ENCODE peak calls at places on chromosomes 11 and 22, in seven cellular contexts. W is neuronal stem cell; H is CD4-positive, CD25-positive, alpha-beta regulatory T cell; O is psoas muscle; R is breast epithelium; E is right atrium auricular region; K is pancreas. P is an unnamed sample. For H3K9me3 and H3K4me1, the result is how much of the 10 kb centered on the place peaks cover.

GRCh38 chr11:131978351-131978750 is 607.9 kb downstream of the NTM start:
- DNase-seq in W (no peak), H (no peak), O (no peak), R (no peak), E (no peak), K (no peak), P (no peak)

GRCh38 chr11:3984896-3985295 is 109.7 kb upstream of the RRM1 start:
- DNase-seq in W (peak), H (no peak), O (no peak), R (no peak), E (no peak), K (no peak), P (no peak)

GRCh38 chr11:108112059-108112458 is 9.3 kb upstream of the ACAT1 start:
- DNase-seq in W (no peak), H (no peak), O (no peak), R (no peak), E (no peak), K (no peak), P (no peak)

GRCh38 chr11:30487200-30487898 is 98.8 kb downstream of the MPPED2 start:
- DNase-seq in W (no peak), H (no peak), O (peak), R (no peak), E (peak), K (no peak), P (no peak)

GRCh38 chr11:108632041-108632440 is 32.8 kb upstream of the DDX10 start:
- DNase-seq in W (no peak), H (no peak), O (no peak), R (no peak), E (no peak), K (no peak), P (no peak)

GRCh38 chr11:75182652-75183051 is 31.7 kb downstream of the SLCO2B1 start:
- DNase-seq in W (no peak), H (no peak), O (no peak), R (no peak), E (no peak), K (no peak), P (no peak)

GRCh38 chr22:23534201-23534850 is 45.8 kb downstream of the IGLL1 start:
- DNase-seq in W (no peak), H (no peak), O (no peak), R (peak), E (no peak), K (no peak), P (no peak)

GRCh38 chr11:86678823-86679222 is 6.4 kb upstream of the ME3 start:
- DNase-seq in W (peak), H (no peak), O (no peak), R (no peak), E (no peak), K (no peak), P (no peak)

GRCh38 chr11:112776834-112777793 is 184.1 kb upstream of the NCAM1 start:
- DNase-seq in W (no peak), H (no peak), O (no peak), R (no peak), E (no peak), K (no peak), P (no peak)

GRCh38 chr11:66987158-66987620 is 12.1 kb downstream of the C11orf86 start:
- DNase-seq in W (no peak), H (no peak), O (peak), R (no peak), E (no peak), K (no peak), P (no peak)

GRCh38 chr11:1542267-1542666 is 29.8 kb downstream of the DUSP8 start:
- DNase-seq in W (no peak), H (no peak), O (no peak), R (no peak), E (no peak), K (no peak), P (no peak)

GRCh38 chr11:105033781-105034180 is 1.2 kb downstream of the CASP1 start:
- DNase-seq in W (no peak), H (no peak), O (no peak), R (no peak), E (no peak), K (no peak), P (no peak)

GRCh38 chr11:68441466-68442230 is 18.9 kb upstream of the PPP6R3 start:
- DNase-seq in W (no peak), H (no peak), O (no peak), R (no peak), E (no peak), K (no peak), P (no peak)

GRCh38 chr11:71454470-71455113 is 1.6 kb downstream of the NADSYN1 start:
- DNase-seq in W (no peak), H (no peak), O (no peak), R (no peak), E (no peak), K (no peak), P (no peak)

GRCh38 chr22:37759281-37759680 is 48.5 kb upstream of the GCAT start:
- DNase-seq in W (no peak), H (no peak), O (no peak), R (no peak), E (no peak), K (no peak), P (no peak)

GRCh38 chr11:120747801-120748484 is 236.4 kb downstream of the GRIK4 start:
- DNase-seq in W (no peak), H (no peak), O (no peak), R (no peak), E (no peak), K (no peak), P (no peak)

GRCh38 chr22:50302041-50302541 is 5.4 kb downstream of the PLXNB2 start:
- DNase-seq in W (no peak), H (no peak), O (peak), R (no peak), E (no peak), K (no peak), P (no peak)

GRCh38 chr11:102666331-102666957 is 39.1 kb downstream of the MMP27 start:
- DNase-seq in W (peak), H (no peak), O (no peak), R (no peak), E (no peak), K (no peak), P (no peak)

GRCh38 chr11:85977751-85978160 is 91.1 kb downstream of the PICALM start:
- DNase-seq in W (no peak), H (no peak), O (no peak), R (no peak), E (no peak), K (no peak), P (no peak)

GRCh38 chr22:49620003-49620556 is 207.6 kb downstream of the BRD1 start:
- DNase-seq in W (no peak), H (no peak), O (no peak), R (no peak), E (no peak), K (no peak), P (no peak)

GRCh38 chr11:128757235-128757711 is 63.4 kb downstream of the FLI1 start:
- DNase-seq in W (no peak), H (peak), O (no peak), R (no peak), E (no peak), K (no peak), P (peak)

GRCh38 chr22:39309881-39310714 is 9.3 kb downstream of the RPL3 start:
- DNase-seq in W (no peak), H (no peak), O (no peak), R (no peak), E (no peak), K (no peak), P (no peak)

GRCh38 chr22:19152942-19153883 is 3.1 kb upstream of the GSC2 start:
- DNase-seq in W (no peak), H (no peak), O (no peak), R (no peak), E (no peak), K (no peak), P (no peak)

GRCh38 chr22:47605441-47605840 is 843.0 kb downstream of the TBC1D22A start:
- DNase-seq in W (no peak), H (no peak), O (no peak), R (peak), E (no peak), K (no peak), P (no peak)
- H3K9me3 ChIP-seq in W (under half), H (under half), O (under half), R (under half), E (under half), K (under half), P (under half)

DNA sequence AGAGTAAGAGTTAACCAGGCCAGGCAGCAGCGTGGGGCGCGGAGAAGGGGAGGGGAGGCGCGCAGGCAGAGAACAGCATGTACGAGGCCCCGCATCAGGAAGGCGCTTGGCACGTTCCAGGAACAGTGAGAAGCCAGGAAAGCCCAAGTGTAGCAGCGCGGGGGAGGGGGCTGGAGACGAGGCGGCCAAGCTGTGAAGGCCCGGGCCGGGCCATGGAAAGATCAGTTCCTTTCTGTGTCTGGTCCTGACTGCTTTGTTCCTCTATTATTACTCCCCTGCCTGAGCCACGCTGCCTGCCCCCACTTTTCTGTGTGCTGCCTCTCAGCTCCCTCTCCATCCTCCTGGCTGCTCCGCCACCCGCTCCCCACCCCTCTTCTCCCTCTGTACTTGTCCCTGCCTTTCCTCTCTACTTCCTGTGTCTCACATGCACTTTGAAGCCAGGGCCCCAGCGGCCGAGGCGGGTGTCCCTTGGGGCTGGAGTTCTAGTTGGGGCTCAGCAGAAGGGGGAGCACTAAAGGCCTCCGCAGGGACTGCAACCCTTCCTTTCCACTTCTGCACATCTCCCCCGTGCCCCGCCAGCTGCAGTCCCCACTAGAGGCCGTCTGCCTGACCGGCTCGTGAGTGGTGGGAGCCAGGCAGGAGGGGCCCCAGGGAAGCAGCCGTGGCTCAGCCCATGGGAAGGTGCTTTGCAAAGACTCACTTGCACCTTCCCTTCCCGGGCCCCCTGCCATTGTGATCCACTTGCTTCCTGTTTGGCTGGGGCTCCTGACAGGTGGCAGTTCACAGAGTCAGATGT is 63.7 kb downstream of the PRDM11 start:
- DNase-seq in W (peak), H (no peak), O (peak), R (no peak), E (peak), K (peak), P (no peak)
- H3K4me1 ChIP-seq in W (under half), H (under half), O (under half), R (under half), E (under half), K (under half), P (under half)

DNA sequence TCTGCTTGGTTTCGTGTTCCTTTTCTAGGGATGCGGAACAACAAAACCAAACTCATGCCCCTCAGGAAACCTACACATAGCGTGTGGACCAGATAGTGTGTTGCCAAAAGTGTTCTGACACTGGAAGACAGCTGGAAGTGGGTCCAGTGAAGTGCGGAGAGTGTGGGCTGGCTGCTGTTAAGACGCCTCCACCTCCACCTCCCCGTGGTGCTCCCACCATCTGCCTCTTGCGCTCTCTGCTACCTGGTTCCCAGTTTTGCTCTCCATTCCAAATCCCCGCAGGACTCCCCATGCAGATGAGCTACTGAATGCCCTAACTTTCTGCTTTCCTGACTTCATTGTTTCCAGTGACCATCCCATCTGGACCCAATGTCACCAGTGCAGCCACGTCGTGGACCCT is 51.8 kb downstream of the NCAPD3 start:
- DNase-seq in W (no peak), H (no peak), O (no peak), R (no peak), E (no peak), K (no peak), P (no peak)
- H3K9me3 ChIP-seq in W (under half), H (under half), O (under half), R (under half), E (under half), K (under half), P (under half)

DNA sequence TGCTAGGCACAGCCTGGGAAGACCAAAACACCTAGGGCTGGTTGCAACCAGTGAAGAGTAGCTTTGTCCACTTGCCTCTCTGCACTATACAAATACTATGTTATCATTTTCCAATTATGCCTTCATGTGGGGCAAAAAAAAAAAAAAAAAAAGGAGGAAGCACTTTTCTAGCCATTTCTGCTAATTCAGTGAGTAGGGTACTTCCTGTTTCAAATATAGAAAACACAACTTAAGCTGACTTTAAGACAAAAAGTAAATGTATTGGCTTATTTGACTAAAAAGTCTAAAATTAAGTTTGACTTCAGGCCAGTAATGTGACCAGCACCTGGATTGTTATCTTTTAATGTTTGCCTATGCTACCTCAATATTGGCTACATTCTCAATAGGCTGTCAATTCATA is 15.3 kb downstream of the CCDC73 start:
- DNase-seq in W (no peak), H (no peak), O (no peak), R (no peak), E (no peak), K (no peak), P (no peak)
- H3K4me1 ChIP-seq in W (under half), H (under half), O (under half), R (under half), E (under half), K (under half), P (under half)

GRCh38 chr22:12613199-12613598 is 2914.8 kb upstream of the OR11H1 start:
- DNase-seq in W (no peak), H (no peak), O (no peak), R (no peak), E (no peak), K (no peak), P (no peak)
- H3K9me3 ChIP-seq in W (under half), H (under half), O (under half), R (under half), E (under half), K (under half), P (under half)

GRCh38 chr22:31162015-31162765 is 2.2 kb downstream of the RNF185 start:
- DNase-seq in W (no peak), H (no peak), O (no peak), R (no peak), E (no peak), K (peak), P (no peak)
- H3K4me1 ChIP-seq in W (under half), H (under half), O (under half), R (under half), E (under half), K (under half), P (under half)

GRCh38 chr22:21446128-21446826 is 20.9 kb upstream of the TMEM191C start:
- DNase-seq in W (no peak), H (no peak), O (peak), R (peak), E (peak), K (peak), P (no peak)

GRCh38 chr22:21443735-21444421 is 23.3 kb upstream of the TMEM191C start:
- DNase-seq in W (no peak), H (no peak), O (peak), R (peak), E (peak), K (peak), P (no peak)

GRCh38 chr22:21445437-21446127 is 21.6 kb upstream of the TMEM191C start:
- DNase-seq in W (no peak), H (no peak), O (peak), R (peak), E (peak), K (peak), P (no peak)

GRCh38 chr22:21444701-21445436 is 22.3 kb upstream of the TMEM191C start:
- DNase-seq in W (no peak), H (no peak), O (peak), R (peak), E (peak), K (peak), P (no peak)

GRCh38 chr22:21443057-21443734 is 24.0 kb upstream of the TMEM191C start:
- DNase-seq in W (no peak), H (no peak), O (peak), R (peak), E (peak), K (peak), P (no peak)
- H3K9me3 ChIP-seq in W (under half), H (under half), O (under half), R (under half), E (under half), K (under half), P (under half)

P was measured in esophagus squamous epithelium.